ENCODE peak calls at places on chromosome 6, in eight cellular contexts. R, X, U, A, N, J, Y and P are unnamed samples.

GRCh38 chr6:30238178-30238795 is 25.1 kb upstream of the TRIM26 start:
- DNase-seq in R (peak; percentile 39), X (peak; percentile 50), U (peak; percentile 33), A (peak; percentile 12), N (no peak), J (peak; percentile 68), Y (no peak), P (peak; percentile 38)

GRCh38 chr6:81816387-81816786 is 63.9 kb upstream of the TENT5A start:
- DNase-seq in R (no peak), X (no peak), U (peak; percentile 46), A (no peak), N (no peak), J (no peak), Y (no peak), P (no peak)

GRCh38 chr6:3977875-3978711 is 100.8 kb downstream of the FAM217A start:
- DNase-seq in R (peak; percentile 78), X (peak; percentile 78), U (peak; percentile 41), A (no peak), N (peak; percentile 46), J (peak; percentile 54), Y (no peak), P (peak; percentile 69)

GRCh38 chr6:139824864-139825263 is 450.4 kb upstream of the CITED2 start:
- DNase-seq in R (no peak), X (no peak), U (no peak), A (no peak), N (no peak), J (no peak), Y (no peak), P (no peak)

GRCh38 chr6:127069659-127070279 is 48.7 kb upstream of the RSPO3 start:
- DNase-seq in R (no peak), X (peak; percentile 22), U (peak; percentile 65), A (peak; percentile 12), N (no peak), J (peak; percentile 20), Y (no peak), P (peak; percentile 15)

GRCh38 chr6:15073344-15073789 is 172.5 kb upstream of the JARID2 start:
- DNase-seq in R (peak; percentile 6), X (no peak), U (peak; percentile 86), A (no peak), N (peak; percentile 76), J (no peak), Y (peak; percentile 46), P (no peak)

GRCh38 chr6:41200901-41201783 is at the start of gene TREML2:
- DNase-seq in R (peak; percentile 62), X (no peak), U (peak; percentile 48), A (no peak), N (no peak), J (no peak), Y (no peak), P (no peak)

GRCh38 chr6:26659042-26659359 is 545 bp downstream of the ZNF322 start:
- DNase-seq in R (no peak), X (no peak), U (no peak), A (no peak), N (no peak), J (no peak), Y (no peak), P (no peak)

GRCh38 chr6:20034408-20034769 is 177.9 kb downstream of the MBOAT1 start:
- DNase-seq in R (no peak), X (no peak), U (no peak), A (no peak), N (no peak), J (no peak), Y (no peak), P (no peak)

GRCh38 chr6:122778961-122779671 is 400 bp upstream of the FABP7 start:
- DNase-seq in R (no peak), X (no peak), U (peak; percentile 98), A (no peak), N (peak; percentile 67), J (peak; percentile 53), Y (peak; percentile 65), P (no peak)

GRCh38 chr6:82624251-82624650 is 260.6 kb downstream of the TPBG start:
- DNase-seq in R (no peak), X (no peak), U (no peak), A (no peak), N (no peak), J (peak; percentile 3), Y (no peak), P (no peak)